ENCODE peak calls at places on chromosomes 6 and 20, in eight cellular contexts. One of them, this sample, is unnamed.

GRCh38 chr20:9660236-9660868 is 146.0 kb downstream of the LAMP5 start:
- DNase-seq in tibial artery: no peak
- DNase-seq in heart left ventricle: no peak
- DNase-seq in neural progenitor cell: peak; percentile 73
- DNase-seq in mammary epithelial cell: peak; percentile 1
- DNase-seq in AG04450: no peak
- DNase-seq in GM23248: peak; percentile 4
- DNase-seq in hepatocyte: peak; percentile 46
- DNase-seq in this sample: peak; percentile 29

GRCh38 chr6:110412258-110412839 is 3.0 kb downstream of the DDO start:
- DNase-seq in tibial artery: no peak
- DNase-seq in heart left ventricle: no peak
- DNase-seq in neural progenitor cell: no peak
- DNase-seq in mammary epithelial cell: no peak
- DNase-seq in AG04450: no peak
- DNase-seq in GM23248: no peak
- DNase-seq in hepatocyte: no peak
- DNase-seq in this sample: no peak

GRCh38 chr6:4133941-4134838 is 1.2 kb downstream of the ECI2 start:
- DNase-seq in tibial artery: peak; percentile 33
- DNase-seq in heart left ventricle: peak; percentile 21
- DNase-seq in neural progenitor cell: peak; percentile 39
- DNase-seq in mammary epithelial cell: peak; percentile 6
- DNase-seq in AG04450: no peak
- DNase-seq in GM23248: peak; percentile 59
- DNase-seq in hepatocyte: no peak
- DNase-seq in this sample: peak; percentile 40

GRCh38 chr6:94463306-94463705 is 1043.9 kb upstream of the EPHA7 start:
- DNase-seq in tibial artery: no peak
- DNase-seq in heart left ventricle: no peak
- DNase-seq in neural progenitor cell: no peak
- DNase-seq in mammary epithelial cell: no peak
- DNase-seq in AG04450: no peak
- DNase-seq in GM23248: no peak
- DNase-seq in hepatocyte: no peak
- DNase-seq in this sample: no peak

GRCh38 chr6:125149256-125150144 is 4.1 kb upstream of the TPD52L1 start:
- DNase-seq in tibial artery: no peak
- DNase-seq in heart left ventricle: no peak
- DNase-seq in neural progenitor cell: no peak
- DNase-seq in mammary epithelial cell: peak; percentile 65
- DNase-seq in AG04450: no peak
- DNase-seq in GM23248: peak; percentile 82
- DNase-seq in hepatocyte: no peak
- DNase-seq in this sample: no peak

GRCh38 chr6:24191346-24191745 is 65.3 kb downstream of the NRSN1 start:
- DNase-seq in tibial artery: no peak
- DNase-seq in heart left ventricle: no peak
- DNase-seq in neural progenitor cell: no peak
- DNase-seq in mammary epithelial cell: no peak
- DNase-seq in AG04450: no peak
- DNase-seq in GM23248: no peak
- DNase-seq in hepatocyte: no peak
- DNase-seq in this sample: no peak

GRCh38 chr20:11271319-11271718 is 597.5 kb upstream of the JAG1 start:
- DNase-seq in tibial artery: no peak
- DNase-seq in heart left ventricle: no peak
- DNase-seq in neural progenitor cell: peak; percentile 90
- DNase-seq in mammary epithelial cell: no peak
- DNase-seq in AG04450: no peak
- DNase-seq in GM23248: no peak
- DNase-seq in hepatocyte: no peak
- DNase-seq in this sample: no peak

GRCh38 chr6:98835149-98836024 is 1.0 kb downstream of the POU3F2 start:
- DNase-seq in tibial artery: no peak
- DNase-seq in heart left ventricle: no peak
- DNase-seq in neural progenitor cell: peak; percentile 69
- DNase-seq in mammary epithelial cell: no peak
- DNase-seq in AG04450: no peak
- DNase-seq in GM23248: no peak
- DNase-seq in hepatocyte: peak; percentile 27
- DNase-seq in this sample: peak; percentile 3

GRCh38 chr6:37731888-37732287 is 34.2 kb upstream of the MDGA1 start:
- DNase-seq in tibial artery: no peak
- DNase-seq in heart left ventricle: no peak
- DNase-seq in neural progenitor cell: no peak
- DNase-seq in mammary epithelial cell: no peak
- DNase-seq in AG04450: no peak
- DNase-seq in GM23248: no peak
- DNase-seq in hepatocyte: no peak
- DNase-seq in this sample: no peak

GRCh38 chr20:60078351-60079250 is 120.4 kb downstream of the CDH26 start:
- DNase-seq in tibial artery: no peak
- DNase-seq in heart left ventricle: no peak
- DNase-seq in neural progenitor cell: no peak
- DNase-seq in mammary epithelial cell: peak; percentile 68
- DNase-seq in AG04450: no peak
- DNase-seq in GM23248: no peak
- DNase-seq in hepatocyte: no peak
- DNase-seq in this sample: peak; percentile 30

GRCh38 chr6:39338406-39338805 is 15.9 kb upstream of the KCNK16 start:
- DNase-seq in tibial artery: no peak
- DNase-seq in heart left ventricle: no peak
- DNase-seq in neural progenitor cell: no peak
- DNase-seq in mammary epithelial cell: no peak
- DNase-seq in AG04450: no peak
- DNase-seq in GM23248: no peak
- DNase-seq in hepatocyte: no peak
- DNase-seq in this sample: no peak

GRCh38 chr20:63056236-63057132 is 49.7 kb upstream of the BHLHE23 start:
- DNase-seq in tibial artery: no peak
- DNase-seq in heart left ventricle: no peak
- DNase-seq in neural progenitor cell: peak; percentile 82
- DNase-seq in mammary epithelial cell: peak; percentile 40
- DNase-seq in AG04450: no peak
- DNase-seq in GM23248: peak; percentile 59
- DNase-seq in hepatocyte: peak; percentile 43
- DNase-seq in this sample: peak; percentile 28

GRCh38 chr20:10185741-10186558 is 32.7 kb upstream of the SNAP25 start:
- DNase-seq in tibial artery: no peak
- DNase-seq in heart left ventricle: no peak
- DNase-seq in neural progenitor cell: no peak
- DNase-seq in mammary epithelial cell: no peak
- DNase-seq in AG04450: no peak
- DNase-seq in GM23248: no peak
- DNase-seq in hepatocyte: peak; percentile 28
- DNase-seq in this sample: no peak

GRCh38 chr20:43844778-43845614 is 69.7 kb upstream of the TOX2 start:
- DNase-seq in tibial artery: peak; percentile 36
- DNase-seq in heart left ventricle: peak; percentile 64
- DNase-seq in neural progenitor cell: no peak
- DNase-seq in mammary epithelial cell: peak; percentile 84
- DNase-seq in AG04450: peak; percentile 63
- DNase-seq in GM23248: peak; percentile 84
- DNase-seq in hepatocyte: peak; percentile 30
- DNase-seq in this sample: no peak

GRCh38 chr6:169638915-169639314 is 62.9 kb downstream of the WDR27 start:
- DNase-seq in tibial artery: no peak
- DNase-seq in heart left ventricle: no peak
- DNase-seq in neural progenitor cell: no peak
- DNase-seq in mammary epithelial cell: no peak
- DNase-seq in AG04450: no peak
- DNase-seq in GM23248: no peak
- DNase-seq in hepatocyte: no peak
- DNase-seq in this sample: no peak

GRCh38 chr6:168851460-168852103 is 402.1 kb downstream of the THBS2 start:
- DNase-seq in tibial artery: no peak
- DNase-seq in heart left ventricle: no peak
- DNase-seq in neural progenitor cell: no peak
- DNase-seq in mammary epithelial cell: no peak
- DNase-seq in AG04450: no peak
- DNase-seq in GM23248: peak; percentile 59
- DNase-seq in hepatocyte: no peak
- DNase-seq in this sample: no peak

GRCh38 chr6:399785-400517 is 8.4 kb downstream of the IRF4 start:
- DNase-seq in tibial artery: no peak
- DNase-seq in heart left ventricle: no peak
- DNase-seq in neural progenitor cell: no peak
- DNase-seq in mammary epithelial cell: no peak
- DNase-seq in AG04450: no peak
- DNase-seq in GM23248: no peak
- DNase-seq in hepatocyte: no peak
- DNase-seq in this sample: no peak

GRCh38 chr20:39897058-39897457 is 792.0 kb downstream of the MAFB start:
- DNase-seq in tibial artery: no peak
- DNase-seq in heart left ventricle: no peak
- DNase-seq in neural progenitor cell: no peak
- DNase-seq in mammary epithelial cell: peak; percentile 32
- DNase-seq in AG04450: peak; percentile 87
- DNase-seq in GM23248: peak; percentile 93
- DNase-seq in hepatocyte: no peak
- DNase-seq in this sample: no peak

GRCh38 chr6:128807577-128807976 is 75.4 kb upstream of the LAMA2 start:
- DNase-seq in tibial artery: no peak
- DNase-seq in heart left ventricle: no peak
- DNase-seq in neural progenitor cell: peak; percentile 39
- DNase-seq in mammary epithelial cell: peak; percentile 8
- DNase-seq in AG04450: peak; percentile 11
- DNase-seq in GM23248: peak; percentile 64
- DNase-seq in hepatocyte: peak; percentile 35
- DNase-seq in this sample: no peak

GRCh38 chr6:43702522-43703440 is 15.2 kb upstream of the MRPS18A start:
- DNase-seq in tibial artery: peak; percentile 95
- DNase-seq in heart left ventricle: peak; percentile 94
- DNase-seq in neural progenitor cell: peak; percentile 97
- DNase-seq in mammary epithelial cell: peak; percentile 77
- DNase-seq in AG04450: peak; percentile 61
- DNase-seq in GM23248: peak; percentile 97
- DNase-seq in hepatocyte: peak; percentile 94
- DNase-seq in this sample: peak; percentile 85

GRCh38 chr20:37821691-37822655 is 81.0 kb upstream of the VSTM2L start:
- DNase-seq in tibial artery: no peak
- DNase-seq in heart left ventricle: no peak
- DNase-seq in neural progenitor cell: no peak
- DNase-seq in mammary epithelial cell: peak; percentile 67
- DNase-seq in AG04450: peak; percentile 70
- DNase-seq in GM23248: peak; percentile 99
- DNase-seq in hepatocyte: peak; percentile 42
- DNase-seq in this sample: peak; percentile 51

GRCh38 chr6:26520840-26521484 is 17.2 kb upstream of the HMGN4 start:
- DNase-seq in tibial artery: peak; percentile 85
- DNase-seq in heart left ventricle: peak; percentile 90
- DNase-seq in neural progenitor cell: peak; percentile 93
- DNase-seq in mammary epithelial cell: peak; percentile 79
- DNase-seq in AG04450: peak; percentile 66
- DNase-seq in GM23248: peak; percentile 92
- DNase-seq in hepatocyte: peak; percentile 93
- DNase-seq in this sample: peak; percentile 86
- H3K27ac ChIP-seq in tibial artery: peak overlapping the region; percentile 97
- H3K27ac ChIP-seq in heart left ventricle: peak overlapping the region; percentile 89
- H3K27ac ChIP-seq in neural progenitor cell: peak overlapping the region; percentile 59
- H3K27ac ChIP-seq in mammary epithelial cell: peak overlapping the region; percentile 52
- H3K27ac ChIP-seq in AG04450: peak overlapping the region; percentile 69
- H3K27ac ChIP-seq in GM23248: peak overlapping the region; percentile 91
- H3K27ac ChIP-seq in hepatocyte: peak overlapping the region; percentile 99
- H3K27ac ChIP-seq in this sample: peak overlapping the region; percentile 93

GRCh38 chr6:36427781-36428345 is 14.8 kb downstream of the PXT1 start:
- DNase-seq in tibial artery: no peak
- DNase-seq in heart left ventricle: no peak
- DNase-seq in neural progenitor cell: no peak
- DNase-seq in mammary epithelial cell: peak; percentile 41
- DNase-seq in AG04450: no peak
- DNase-seq in GM23248: peak; percentile 69
- DNase-seq in hepatocyte: no peak
- DNase-seq in this sample: peak; percentile 90
- H3K27ac ChIP-seq in tibial artery: no peak overlapping the region
- H3K27ac ChIP-seq in heart left ventricle: no peak overlapping the region
- H3K27ac ChIP-seq in neural progenitor cell: no peak overlapping the region
- H3K27ac ChIP-seq in mammary epithelial cell: no peak overlapping the region
- H3K27ac ChIP-seq in AG04450: no peak overlapping the region
- H3K27ac ChIP-seq in GM23248: no peak overlapping the region
- H3K27ac ChIP-seq in hepatocyte: no peak overlapping the region
- H3K27ac ChIP-seq in this sample: no peak overlapping the region

GRCh38 chr6:51711876-51712275 is 375.5 kb downstream of the PKHD1 start:
- DNase-seq in tibial artery: no peak
- DNase-seq in heart left ventricle: no peak
- DNase-seq in neural progenitor cell: no peak
- DNase-seq in mammary epithelial cell: no peak
- DNase-seq in AG04450: no peak
- DNase-seq in GM23248: no peak
- DNase-seq in hepatocyte: no peak
- DNase-seq in this sample: no peak
- H3K27ac ChIP-seq in tibial artery: no peak overlapping the region
- H3K27ac ChIP-seq in heart left ventricle: no peak overlapping the region
- H3K27ac ChIP-seq in neural progenitor cell: no peak overlapping the region
- H3K27ac ChIP-seq in mammary epithelial cell: no peak overlapping the region
- H3K27ac ChIP-seq in AG04450: no peak overlapping the region
- H3K27ac ChIP-seq in GM23248: no peak overlapping the region
- H3K27ac ChIP-seq in hepatocyte: no peak overlapping the region
- H3K27ac ChIP-seq in this sample: no peak overlapping the region

GRCh38 chr6:117677553-117678131 is 2.4 kb downstream of the NUS1 start:
- DNase-seq in tibial artery: no peak
- DNase-seq in heart left ventricle: no peak
- DNase-seq in neural progenitor cell: no peak
- DNase-seq in mammary epithelial cell: peak; percentile 78
- DNase-seq in AG04450: no peak
- DNase-seq in GM23248: peak; percentile 76
- DNase-seq in hepatocyte: no peak
- DNase-seq in this sample: peak; percentile 77

GRCh38 chr6:117676577-117677218 is 1.4 kb downstream of the NUS1 start:
- DNase-seq in tibial artery: no peak
- DNase-seq in heart left ventricle: no peak
- DNase-seq in neural progenitor cell: peak; percentile 5
- DNase-seq in mammary epithelial cell: peak; percentile 6
- DNase-seq in AG04450: no peak
- DNase-seq in GM23248: peak; percentile 11
- DNase-seq in hepatocyte: no peak
- DNase-seq in this sample: peak; percentile 45

GRCh38 chr6:117674991-117675657 is at the start of gene NUS1:
- DNase-seq in tibial artery: peak; percentile 98
- DNase-seq in heart left ventricle: peak; percentile 98
- DNase-seq in neural progenitor cell: peak; percentile 99
- DNase-seq in mammary epithelial cell: peak; percentile 96
- DNase-seq in AG04450: peak; percentile 92
- DNase-seq in GM23248: peak; percentile 100
- DNase-seq in hepatocyte: peak; percentile 99
- DNase-seq in this sample: peak; percentile 97

GRCh38 chr6:117668736-117669135 is 6.5 kb upstream of the NUS1 start:
- DNase-seq in tibial artery: no peak
- DNase-seq in heart left ventricle: no peak
- DNase-seq in neural progenitor cell: no peak
- DNase-seq in mammary epithelial cell: no peak
- DNase-seq in AG04450: no peak
- DNase-seq in GM23248: no peak
- DNase-seq in hepatocyte: no peak
- DNase-seq in this sample: no peak

GRCh38 chr6:117674503-117674902 is 766 bp upstream of the NUS1 start:
- DNase-seq in tibial artery: no peak
- DNase-seq in heart left ventricle: no peak
- DNase-seq in neural progenitor cell: no peak
- DNase-seq in mammary epithelial cell: no peak
- DNase-seq in AG04450: no peak
- DNase-seq in GM23248: no peak
- DNase-seq in hepatocyte: no peak
- DNase-seq in this sample: no peak
- H3K27ac ChIP-seq in tibial artery: peak overlapping the region; percentile 77
- H3K27ac ChIP-seq in heart left ventricle: peak overlapping the region; percentile 82
- H3K27ac ChIP-seq in neural progenitor cell: no peak overlapping the region
- H3K27ac ChIP-seq in mammary epithelial cell: peak overlapping the region; percentile 49
- H3K27ac ChIP-seq in AG04450: no peak overlapping the region
- H3K27ac ChIP-seq in GM23248: peak overlapping the region; percentile 6
- H3K27ac ChIP-seq in hepatocyte: no peak overlapping the region
- H3K27ac ChIP-seq in this sample: no peak overlapping the region